ENCODE peak calls at places on chromosomes 16 and 17, in five cellular contexts. M is choroid plexus epithelial cell; S is KG1; Y is Daoy; G is stimulated activated CD8-positive, alpha-beta memory T cell treated with anti-CD3 and anti-CD28 coated beads, Interleukin-7, amount 100 ng/mL, for 1 hour. X is an unnamed sample.

GRCh38 chr16:23397464-23397863 is 55.5 kb downstream of the COG7 start:
- DNase-seq in Y (no peak), M (no peak), G (no peak), S (no peak), X (no peak)

GRCh38 chr16:84013787-84014569 is 28.6 kb downstream of the SLC38A8 start:
- DNase-seq in S (no peak), M (peak), G (peak), Y (peak), X (no peak)

GRCh38 chr17:39923836-39924690 is 3.3 kb downstream of the ORMDL3 start:
- DNase-seq in G (no peak), M (peak), S (no peak), Y (no peak), X (no peak)

GRCh38 chr17:55420067-55420775 is 1.4 kb downstream of the MMD start:
- DNase-seq in Y (no peak), S (peak), G (peak), M (no peak), X (no peak)

GRCh38 chr17:38874505-38875419 is 4.9 kb downstream of the LASP1 start:
- DNase-seq in S (no peak), Y (no peak), G (no peak), M (peak), X (no peak)

GRCh38 chr17:61723183-61723582 is 132.2 kb upstream of the NACA2 start:
- DNase-seq in S (no peak), G (no peak), Y (no peak), M (no peak), X (no peak)

GRCh38 chr16:66205287-66206167 is 161.0 kb upstream of the CDH5 start:
- DNase-seq in G (no peak), Y (no peak), S (no peak), M (no peak), X (no peak)

GRCh38 chr16:48814994-48815393 is 205.0 kb upstream of the N4BP1 start:
- DNase-seq in S (no peak), M (no peak), Y (no peak), G (no peak), X (no peak)

GRCh38 chr17:38739305-38739704 is 8.8 kb downstream of the PCGF2 start:
- DNase-seq in G (no peak), S (no peak), Y (no peak), M (no peak), X (no peak)

GRCh38 chr16:49022351-49022963 is 259.2 kb downstream of the CBLN1 start:
- DNase-seq in Y (peak), G (no peak), M (no peak), S (no peak), X (no peak)

GRCh38 chr17:6092182-6092922 is 22.2 kb downstream of the WSCD1 start:
- DNase-seq in G (no peak), S (no peak), M (no peak), Y (no peak), X (no peak)

GRCh38 chr16:89163297-89163696 is 8.3 kb upstream of the CDH15 start:
- DNase-seq in S (no peak), M (no peak), Y (no peak), G (no peak), X (no peak)

GRCh38 chr16:177981-178676 is 1.6 kb downstream of the HBA1 start:
- DNase-seq in G (no peak), Y (no peak), M (no peak), S (no peak), X (no peak)

GRCh38 chr16:20385844-20386832 is 18.4 kb downstream of the PDILT start:
- DNase-seq in S (peak), M (peak), G (peak), Y (peak), X (peak)

GRCh38 chr16:88194397-88195020 is 188.2 kb upstream of the ZNF469 start:
- DNase-seq in Y (no peak), S (no peak), G (no peak), M (peak), X (no peak)

GRCh38 chr17:78029697-78030096 is 71.2 kb downstream of the TNRC6C start:
- DNase-seq in S (no peak), M (no peak), G (no peak), Y (no peak), X (no peak)

GRCh38 chr17:63696381-63696961 is 3.5 kb downstream of the LIMD2 start:
- DNase-seq in S (no peak), G (no peak), M (peak), Y (peak), X (no peak)

GRCh38 chr16:8522757-8523156 is 67.6 kb downstream of the TMEM114 start:
- DNase-seq in G (no peak), M (no peak), S (no peak), Y (no peak), X (no peak)

GRCh38 chr17:17921192-17922082 is 50.8 kb downstream of the TOM1L2 start:
- DNase-seq in Y (peak), S (no peak), M (peak), G (no peak), X (no peak)

GRCh38 chr16:31874354-31875111 is 926 bp downstream of the ZNF267 start:
- DNase-seq in Y (peak), S (no peak), G (no peak), M (peak), X (no peak)

GRCh38 chr17:382644-383533 is 30.3 kb upstream of the RPH3AL start:
- DNase-seq in Y (no peak), M (peak), S (no peak), G (no peak), X (no peak)

GRCh38 chr16:83946154-83946780 is 6.8 kb upstream of the OSGIN1 start:
- DNase-seq in S (no peak), Y (no peak), G (no peak), M (no peak), X (no peak)